ENCODE peak calls at places on chromosomes 2 and 18, in six cellular contexts. M, N, Y, U, Z and T are unnamed samples.

GRCh38 chr18:57077786-57078552 is 68.9 kb upstream of the BOD1L2 start:
- DNase-seq in M (no peak), N (no peak), U (no peak), Y (no peak), Z (no peak), T (no peak)

GRCh38 chr2:165593081-165593480 is 123.6 kb downstream of the CSRNP3 start:
- DNase-seq in Z (no peak), M (no peak), Y (no peak), U (peak), N (no peak), T (no peak)

GRCh38 chr2:189818249-189819038 is 34.2 kb downstream of the PMS1 start:
- DNase-seq in U (no peak), Z (no peak), M (no peak), N (no peak), Y (no peak), T (no peak)

GRCh38 chr2:177489719-177490301 is 97.2 kb downstream of the AGPS start:
- DNase-seq in Y (no peak), N (peak), M (peak), Z (no peak), U (peak), T (no peak)

GRCh38 chr2:188919824-188920223 is 54.3 kb upstream of the COL3A1 start:
- DNase-seq in Z (no peak), U (no peak), N (no peak), M (no peak), Y (no peak), T (no peak)

GRCh38 chr18:40414155-40414754 is 1540.8 kb upstream of the PIK3C3 start:
- DNase-seq in N (peak), Z (no peak), Y (no peak), U (no peak), M (peak), T (no peak)

GRCh38 chr2:241860184-241861078 is 1.7 kb upstream of the PDCD1 start:
- DNase-seq in Z (no peak), U (no peak), M (no peak), N (no peak), Y (no peak), T (no peak)

GRCh38 chr2:10575566-10576300 is 114.0 kb downstream of the NOL10 start:
- DNase-seq in M (no peak), Y (peak), Z (no peak), U (peak), N (peak), T (no peak)

GRCh38 chr18:77220726-77221125 is 28.9 kb upstream of the GALR1 start:
- DNase-seq in M (no peak), U (no peak), N (no peak), Y (no peak), Z (no peak), T (no peak)

GRCh38 chr2:631741-632140 is 45.5 kb downstream of the TMEM18 start:
- DNase-seq in M (no peak), Y (no peak), Z (no peak), U (no peak), N (no peak), T (no peak)

GRCh38 chr18:46220116-46220515 is 115.9 kb downstream of the HAUS1 start:
- DNase-seq in Z (no peak), Y (no peak), M (no peak), U (peak), N (peak), T (no peak)

GRCh38 chr2:16012626-16013501 is 72.5 kb downstream of the MYCN start:
- DNase-seq in Z (peak), M (peak), N (no peak), Y (no peak), U (no peak), T (peak)

GRCh38 chr18:5106730-5107129 is 90.3 kb downstream of the AKAIN1 start:
- DNase-seq in Z (no peak), U (no peak), N (no peak), M (no peak), Y (no peak), T (no peak)

GRCh38 chr18:75109001-75109400 is 99.9 kb downstream of the PTGR3 start:
- DNase-seq in Y (no peak), N (no peak), U (no peak), M (no peak), Z (no peak), T (no peak)

GRCh38 chr18:68803371-68803770 is 5.5 kb downstream of the CCDC102B start:
- DNase-seq in Y (no peak), M (no peak), Z (no peak), N (peak), U (peak), T (peak)

GRCh38 chr2:191041418-191042161 is 27.6 kb upstream of the STAT1 start:
- DNase-seq in Y (no peak), U (no peak), Z (no peak), M (no peak), N (peak), T (no peak)

GRCh38 chr2:48715042-48715899 is 40.3 kb downstream of the LHCGR start:
- DNase-seq in M (no peak), N (peak), U (no peak), Z (no peak), Y (no peak), T (no peak)

GRCh38 chr2:105929506-105929905 is 184.8 kb downstream of the NCK2 start:
- DNase-seq in M (peak), Y (no peak), U (no peak), N (peak), Z (no peak), T (no peak)

GRCh38 chr2:147025611-147026010 is 819.2 kb upstream of the ACVR2A start:
- DNase-seq in N (peak), Z (no peak), Y (no peak), U (peak), M (no peak), T (no peak)

GRCh38 chr2:85887566-85888019 is 1.2 kb downstream of the ST3GAL5 start:
- DNase-seq in N (peak), Y (no peak), M (peak), U (no peak), Z (peak), T (peak)

GRCh38 chr2:3179208-3179607 is 198.4 kb downstream of the EIPR1 start:
- DNase-seq in Z (no peak), Y (no peak), U (no peak), M (no peak), N (no peak), T (no peak)

GRCh38 chr2:96157649-96158553 is 12.7 kb upstream of the DUSP2 start:
- DNase-seq in Y (no peak), M (no peak), U (no peak), N (no peak), Z (no peak), T (no peak)

GRCh38 chr2:13109516-13109915 is 392.8 kb downstream of the TRIB2 start:
- DNase-seq in Z (no peak), N (no peak), U (no peak), M (no peak), Y (no peak), T (no peak)

GRCh38 chr2:69844560-69844959 is 15.1 kb downstream of the GMCL1 start:
- DNase-seq in Z (no peak), Y (no peak), N (no peak), M (no peak), U (no peak), T (no peak)

GRCh38 chr2:54459037-54459441 is 2.9 kb downstream of the SPTBN1 start:
- DNase-seq in U (no peak), N (peak), M (no peak), Y (no peak), Z (no peak), T (no peak)

GRCh38 chr18:39198376-39198775 is 1632.8 kb upstream of the CELF4 start:
- DNase-seq in Z (peak), U (no peak), Y (no peak), M (no peak), N (peak), T (no peak)

GRCh38 chr2:59025157-59025757 is 784.1 kb upstream of the FANCL start:
- DNase-seq in Z (no peak), M (peak), N (peak), Y (no peak), U (no peak), T (no peak)

GRCh38 chr2:6492573-6492972 is 373.1 kb downstream of the CMPK2 start:
- DNase-seq in N (no peak), M (no peak), Z (no peak), U (no peak), Y (no peak), T (no peak)

GRCh38 chr2:64650722-64651338 is 2.9 kb downstream of the SERTAD2 start:
- DNase-seq in U (no peak), Z (no peak), M (no peak), Y (no peak), N (no peak), T (no peak)

GRCh38 chr18:73168171-73168570 is 300.4 kb upstream of the NETO1 start:
- DNase-seq in U (no peak), N (no peak), M (no peak), Y (no peak), Z (no peak), T (no peak)

GRCh38 chr2:240996161-240996833 is 2.1 kb upstream of the SNED1 start:
- DNase-seq in M (no peak), Y (no peak), U (no peak), N (no peak), Z (peak), T (no peak)

GRCh38 chr2:43461461-43462073 is 134.3 kb downstream of the THADA start:
- DNase-seq in U (no peak), N (no peak), Z (no peak), M (no peak), Y (no peak), T (no peak)

GRCh38 chr2:133787207-133787606 is 218.9 kb upstream of the NCKAP5 start:
- DNase-seq in M (no peak), Y (no peak), U (peak), N (peak), Z (no peak), T (no peak)

GRCh38 chr2:138829326-138829725 is 49.1 kb upstream of the NXPH2 start:
- DNase-seq in N (peak), Z (peak), Y (no peak), U (no peak), M (peak), T (no peak)

GRCh38 chr2:10981461-10981860 is 69.7 kb downstream of the KCNF1 start:
- DNase-seq in U (no peak), Y (no peak), Z (no peak), M (no peak), N (no peak), T (no peak)